ENCODE peak calls at places on chromosomes 5 and 9, in seven cellular contexts. J is NCI-H524, Y is heart right ventricle, C is choroid plexus epithelial cell, O is HCT116, P is kidney tubule cell, T is LoVo. E is an unnamed sample.

GRCh38 chr9:81207651-81208050 is 481.7 kb downstream of the TLE1 start:
- DNase-seq in T (no peak), Y (no peak), P (no peak), J (no peak), C (no peak), O (no peak), E (no peak)

GRCh38 chr5:73454379-73455036 is 5.9 kb upstream of the FOXD1 start:
- DNase-seq in J (peak), P (peak), Y (no peak), T (peak), O (peak), C (peak), E (peak)

GRCh38 chr5:119327018-119327417 is 28.8 kb upstream of the TNFAIP8 start:
- DNase-seq in Y (no peak), C (no peak), J (no peak), T (no peak), P (no peak), O (no peak), E (no peak)

GRCh38 chr5:161544350-161544765 is 2.2 kb downstream of the GABRB2 start:
- DNase-seq in O (peak), C (peak), T (peak), J (peak), Y (no peak), P (peak), E (peak)

GRCh38 chr5:38724301-38725030 is 121.3 kb upstream of the OSMR start:
- DNase-seq in T (no peak), P (peak), O (no peak), Y (no peak), J (no peak), C (peak), E (no peak)

GRCh38 chr5:8906303-8906967 is 639.4 kb downstream of the SEMA5A start:
- DNase-seq in T (no peak), P (peak), J (no peak), O (no peak), C (peak), Y (no peak), E (peak)

GRCh38 chr5:94111209-94112004 is 370.0 kb upstream of the POU5F2 start:
- DNase-seq in Y (peak), P (peak), T (peak), O (peak), C (peak), J (peak), E (peak)

GRCh38 chr5:120304653-120305052 is 159.4 kb upstream of the PRR16 start:
- DNase-seq in T (no peak), J (no peak), C (peak), Y (no peak), P (peak), O (no peak), E (no peak)

GRCh38 chr5:122500245-122501086 is 188.4 kb downstream of the SNCAIP start:
- DNase-seq in P (peak), T (peak), O (peak), C (peak), Y (no peak), J (no peak), E (peak)

GRCh38 chr9:108468364-108468763 is 387.4 kb downstream of the ACTL7B start:
- DNase-seq in O (peak), P (peak), J (no peak), T (no peak), C (peak), Y (no peak), E (peak)

GRCh38 chr5:173012882-173013281 is 29.3 kb downstream of the ATP6V0E1 start:
- DNase-seq in P (no peak), C (peak), O (no peak), T (no peak), Y (peak), J (no peak), E (no peak)